ENCODE peak calls at places on chromosomes 5 and 9, in six cellular contexts. One of them, this sample, is unnamed. For H3K4me1, the result is how much of the 10 kb centered on the place peaks cover.

GRCh38 chr5:79834420-79835219 is 145.0 kb downstream of the CMYA5 start:
- DNase-seq in GM23248: no peak
- DNase-seq in hepatocyte: no peak
- DNase-seq in suprapubic skin: no peak
- DNase-seq in prostate gland: no peak
- DNase-seq in heart right ventricle: no peak
- DNase-seq in this sample: no peak

GRCh38 chr9:9719373-9720112 is 893.3 kb downstream of the PTPRD start:
- DNase-seq in GM23248: no peak
- DNase-seq in hepatocyte: no peak
- DNase-seq in suprapubic skin: no peak
- DNase-seq in prostate gland: no peak
- DNase-seq in heart right ventricle: no peak
- DNase-seq in this sample: no peak

GRCh38 chr5:64628901-64629300 is 61.4 kb upstream of the SHISAL2B start:
- DNase-seq in GM23248: peak
- DNase-seq in hepatocyte: no peak
- DNase-seq in suprapubic skin: no peak
- DNase-seq in prostate gland: no peak
- DNase-seq in heart right ventricle: no peak
- DNase-seq in this sample: no peak

GRCh38 chr9:91734371-91734981 is 215.6 kb downstream of the ROR2 start:
- DNase-seq in GM23248: peak
- DNase-seq in hepatocyte: peak
- DNase-seq in suprapubic skin: peak
- DNase-seq in prostate gland: peak
- DNase-seq in heart right ventricle: peak
- DNase-seq in this sample: peak

GRCh38 chr9:115276621-115277020 is 158.7 kb upstream of the TNC start:
- DNase-seq in GM23248: peak
- DNase-seq in hepatocyte: no peak
- DNase-seq in suprapubic skin: no peak
- DNase-seq in prostate gland: no peak
- DNase-seq in heart right ventricle: no peak
- DNase-seq in this sample: no peak

GRCh38 chr5:164998142-164998541 is 1492.7 kb downstream of the MAT2B start:
- DNase-seq in GM23248: no peak
- DNase-seq in hepatocyte: no peak
- DNase-seq in suprapubic skin: no peak
- DNase-seq in prostate gland: no peak
- DNase-seq in heart right ventricle: no peak
- DNase-seq in this sample: no peak

GRCh38 chr5:572398-573019 is 39.6 kb upstream of the CEP72 start:
- DNase-seq in GM23248: no peak
- DNase-seq in hepatocyte: no peak
- DNase-seq in suprapubic skin: no peak
- DNase-seq in prostate gland: no peak
- DNase-seq in heart right ventricle: no peak
- DNase-seq in this sample: no peak

GRCh38 chr5:143494162-143494561 is 90.7 kb upstream of the NR3C1 start:
- DNase-seq in GM23248: peak
- DNase-seq in hepatocyte: no peak
- DNase-seq in suprapubic skin: no peak
- DNase-seq in prostate gland: no peak
- DNase-seq in heart right ventricle: no peak
- DNase-seq in this sample: no peak

GRCh38 chr5:115571441-115571878 is 26.9 kb upstream of the FEM1C start:
- DNase-seq in GM23248: no peak
- DNase-seq in hepatocyte: no peak
- DNase-seq in suprapubic skin: no peak
- DNase-seq in prostate gland: peak
- DNase-seq in heart right ventricle: peak
- DNase-seq in this sample: no peak

GRCh38 chr9:35114113-35114847 is 1.4 kb downstream of the ATOSB start:
- DNase-seq in GM23248: peak
- DNase-seq in hepatocyte: peak
- DNase-seq in suprapubic skin: peak
- DNase-seq in prostate gland: peak
- DNase-seq in heart right ventricle: peak
- DNase-seq in this sample: no peak

GRCh38 chr9:18610956-18611355 is 137.0 kb downstream of the ADAMTSL1 start:
- DNase-seq in GM23248: no peak
- DNase-seq in hepatocyte: no peak
- DNase-seq in suprapubic skin: no peak
- DNase-seq in prostate gland: no peak
- DNase-seq in heart right ventricle: no peak
- DNase-seq in this sample: no peak

DNA sequence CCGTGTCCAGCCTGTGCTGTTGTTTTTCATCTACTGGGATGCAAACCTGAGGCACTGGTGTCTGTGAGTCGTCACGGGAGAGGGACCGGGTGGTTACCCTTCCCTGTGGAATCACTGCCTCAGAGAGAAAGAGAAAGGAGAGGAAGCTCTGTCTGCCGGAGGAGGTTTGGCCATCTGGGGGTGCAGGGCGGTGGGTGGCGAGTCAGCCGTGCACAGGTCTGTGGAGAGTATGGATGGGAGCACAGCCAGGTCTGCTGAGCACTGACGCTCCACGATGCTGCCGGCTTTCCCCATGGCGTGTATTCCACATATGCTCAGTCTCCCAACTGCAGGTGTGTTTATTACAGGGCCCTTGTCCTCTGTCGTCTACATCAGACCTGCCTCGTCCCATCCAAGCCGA is 395.2 kb upstream of the IRX4 start:
- DNase-seq in GM23248: no peak
- DNase-seq in hepatocyte: no peak
- DNase-seq in suprapubic skin: no peak
- DNase-seq in prostate gland: no peak
- DNase-seq in heart right ventricle: no peak
- DNase-seq in this sample: no peak
- H3K4me1 ChIP-seq in GM23248: under half
- H3K4me1 ChIP-seq in hepatocyte: under half
- H3K4me1 ChIP-seq in suprapubic skin: under half
- H3K4me1 ChIP-seq in prostate gland: under half
- H3K4me1 ChIP-seq in heart right ventricle: under half
- H3K4me1 ChIP-seq in this sample: under half

DNA sequence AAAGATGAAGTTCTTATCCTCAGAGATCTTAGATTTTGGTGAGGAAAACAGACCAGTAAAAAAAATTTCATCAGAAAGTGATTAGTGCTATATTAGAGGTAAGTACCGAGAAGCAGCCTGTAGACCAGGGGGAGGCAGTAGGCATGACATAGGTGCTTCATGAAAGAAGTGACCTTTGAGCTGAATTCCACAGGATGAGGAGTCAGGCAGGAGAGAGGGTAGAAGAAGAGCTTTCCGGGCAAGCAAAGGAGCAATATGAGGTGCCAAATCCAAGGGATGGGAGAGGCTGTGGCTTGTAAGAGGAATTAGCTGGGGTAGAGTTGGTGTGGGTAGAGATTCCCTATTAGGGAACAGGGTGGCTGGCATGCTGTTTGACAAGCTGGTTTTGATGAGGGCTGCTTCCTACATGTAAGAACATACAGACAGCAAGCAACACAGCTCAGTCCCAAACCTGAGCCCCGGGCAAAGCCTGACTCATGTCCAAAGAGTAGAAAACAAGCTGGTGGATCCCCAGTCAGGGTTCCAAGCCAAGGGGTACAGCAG is 48.4 kb upstream of the PWWP2A start:
- DNase-seq in GM23248: no peak
- DNase-seq in hepatocyte: no peak
- DNase-seq in suprapubic skin: no peak
- DNase-seq in prostate gland: no peak
- DNase-seq in heart right ventricle: no peak
- DNase-seq in this sample: no peak
- H3K4me1 ChIP-seq in GM23248: under half
- H3K4me1 ChIP-seq in hepatocyte: under half
- H3K4me1 ChIP-seq in suprapubic skin: under half
- H3K4me1 ChIP-seq in prostate gland: under half
- H3K4me1 ChIP-seq in heart right ventricle: under half
- H3K4me1 ChIP-seq in this sample: under half

GRCh38 chr5:78213799-78214198 is 80.7 kb downstream of the AP3B1 start:
- DNase-seq in GM23248: no peak
- DNase-seq in hepatocyte: no peak
- DNase-seq in suprapubic skin: no peak
- DNase-seq in prostate gland: no peak
- DNase-seq in heart right ventricle: no peak
- DNase-seq in this sample: no peak

GRCh38 chr5:78215972-78216371 is 78.5 kb downstream of the AP3B1 start:
- DNase-seq in GM23248: no peak
- DNase-seq in hepatocyte: no peak
- DNase-seq in suprapubic skin: no peak
- DNase-seq in prostate gland: no peak
- DNase-seq in heart right ventricle: no peak
- DNase-seq in this sample: no peak

GRCh38 chr5:78215565-78215964 is 78.9 kb downstream of the AP3B1 start:
- DNase-seq in GM23248: no peak
- DNase-seq in hepatocyte: no peak
- DNase-seq in suprapubic skin: no peak
- DNase-seq in prostate gland: no peak
- DNase-seq in heart right ventricle: no peak
- DNase-seq in this sample: no peak

DNA sequence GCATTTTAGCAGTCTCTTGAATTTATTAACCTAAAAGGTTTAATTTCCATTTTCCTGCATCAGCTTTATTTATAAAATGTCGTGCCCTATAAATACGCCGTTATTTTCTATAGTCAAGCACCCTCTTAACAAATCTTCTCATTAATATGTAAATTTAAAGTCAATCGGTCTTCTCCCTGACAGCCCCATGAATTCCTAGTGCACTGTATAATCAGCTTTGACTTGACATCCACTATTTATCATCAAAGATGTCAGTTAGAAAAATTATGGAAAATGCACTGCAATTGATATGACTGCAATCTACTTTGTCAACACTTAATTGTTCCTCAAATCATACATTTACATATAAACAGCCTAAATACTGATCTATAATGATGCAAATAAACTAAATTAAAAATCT is 83.4 kb downstream of the AP3B1 start:
- DNase-seq in GM23248: no peak
- DNase-seq in hepatocyte: no peak
- DNase-seq in suprapubic skin: no peak
- DNase-seq in prostate gland: no peak
- DNase-seq in heart right ventricle: no peak
- DNase-seq in this sample: no peak
- H3K4me1 ChIP-seq in GM23248: under half
- H3K4me1 ChIP-seq in hepatocyte: under half
- H3K4me1 ChIP-seq in suprapubic skin: under half
- H3K4me1 ChIP-seq in prostate gland: under half
- H3K4me1 ChIP-seq in heart right ventricle: under half
- H3K4me1 ChIP-seq in this sample: under half

GRCh38 chr5:157547909-157548512 is 27.6 kb downstream of the ADAM19 start:
- DNase-seq in GM23248: no peak
- DNase-seq in hepatocyte: no peak
- DNase-seq in suprapubic skin: no peak
- DNase-seq in prostate gland: no peak
- DNase-seq in heart right ventricle: no peak
- DNase-seq in this sample: no peak

GRCh38 chr5:157544623-157544989 is 31.0 kb downstream of the ADAM19 start:
- DNase-seq in GM23248: no peak
- DNase-seq in hepatocyte: no peak
- DNase-seq in suprapubic skin: no peak
- DNase-seq in prostate gland: no peak
- DNase-seq in heart right ventricle: no peak
- DNase-seq in this sample: no peak

GRCh38 chr5:157545911-157546310 is 29.7 kb downstream of the ADAM19 start:
- DNase-seq in GM23248: no peak
- DNase-seq in hepatocyte: no peak
- DNase-seq in suprapubic skin: no peak
- DNase-seq in prostate gland: no peak
- DNase-seq in heart right ventricle: no peak
- DNase-seq in this sample: no peak

GRCh38 chr5:157548513-157549282 is 26.9 kb downstream of the ADAM19 start:
- DNase-seq in GM23248: peak
- DNase-seq in hepatocyte: no peak
- DNase-seq in suprapubic skin: no peak
- DNase-seq in prostate gland: no peak
- DNase-seq in heart right ventricle: no peak
- DNase-seq in this sample: no peak

GRCh38 chr5:157546456-157547100 is 29.0 kb downstream of the ADAM19 start:
- DNase-seq in GM23248: peak
- DNase-seq in hepatocyte: no peak
- DNase-seq in suprapubic skin: no peak
- DNase-seq in prostate gland: no peak
- DNase-seq in heart right ventricle: peak
- DNase-seq in this sample: no peak
- H3K4me1 ChIP-seq in GM23248: half or more
- H3K4me1 ChIP-seq in hepatocyte: under half
- H3K4me1 ChIP-seq in suprapubic skin: under half
- H3K4me1 ChIP-seq in prostate gland: under half
- H3K4me1 ChIP-seq in heart right ventricle: half or more
- H3K4me1 ChIP-seq in this sample: under half

GRCh38 chr9:120876842-120877240 is at the start of gene PHF19:
- DNase-seq in GM23248: peak
- DNase-seq in hepatocyte: no peak
- DNase-seq in suprapubic skin: no peak
- DNase-seq in prostate gland: no peak
- DNase-seq in heart right ventricle: peak
- DNase-seq in this sample: no peak
- H3K4me1 ChIP-seq in GM23248: under half
- H3K4me1 ChIP-seq in hepatocyte: under half
- H3K4me1 ChIP-seq in suprapubic skin: under half
- H3K4me1 ChIP-seq in prostate gland: under half
- H3K4me1 ChIP-seq in heart right ventricle: under half
- H3K4me1 ChIP-seq in this sample: under half

This sample was measured in Panc1.